ENCODE peak calls at places on chromosomes 16 and 17, in seven cellular contexts. G is GM06990; M is stimulated activated CD4-positive, alpha-beta T cell treated with anti-CD3 and anti-CD28 coated beads, Interleukin-15, amount 100 ng/mL, for 24 hours; L is H4; J is T-helper 22 cell; O is naive thymus-derived CD8-positive, alpha-beta T cell; K is RCC 7860. Z is an unnamed sample.

GRCh38 chr17:61504697-61505096 is 52.5 kb downstream of the TBX4 start:
- DNase-seq in G (no peak), M (no peak), L (peak; percentile 88), J (no peak), O (no peak), K (peak; percentile 56), Z (peak; percentile 89)

GRCh38 chr16:81817789-81818304 is 38.8 kb downstream of the PLCG2 start:
- DNase-seq in G (peak; percentile 72), M (no peak), L (no peak), J (no peak), O (no peak), K (no peak), Z (no peak)

GRCh38 chr17:73316919-73317505 is 5.2 kb upstream of the CDC42EP4 start:
- DNase-seq in G (peak; percentile 34), M (no peak), L (no peak), J (no peak), O (no peak), K (no peak), Z (no peak)

GRCh38 chr17:78238823-78239488 is 7.5 kb downstream of the TMEM235 start:
- DNase-seq in G (no peak), M (no peak), L (no peak), J (no peak), O (no peak), K (no peak), Z (no peak)

GRCh38 chr16:63945805-63946204 is 1176.1 kb downstream of the CDH11 start:
- DNase-seq in G (no peak), M (no peak), L (no peak), J (no peak), O (no peak), K (no peak), Z (no peak)

GRCh38 chr17:48441231-48441711 is 11.3 kb upstream of the SKAP1 start:
- DNase-seq in G (peak; percentile 81), M (peak; percentile 19), L (no peak), J (peak; percentile 51), O (peak; percentile 23), K (no peak), Z (no peak)

GRCh38 chr16:78184554-78185183 is 85.2 kb downstream of the WWOX start:
- DNase-seq in G (no peak), M (no peak), L (peak; percentile 94), J (no peak), O (no peak), K (no peak), Z (peak; percentile 1)

GRCh38 chr17:44779211-44780025 is 20.6 kb downstream of the ADAM11 start:
- DNase-seq in G (peak; percentile 79), M (peak; percentile 90), L (peak; percentile 80), J (peak; percentile 51), O (peak; percentile 68), K (peak; percentile 58), Z (peak; percentile 68)

GRCh38 chr17:36945959-36946725 is 2.6 kb upstream of the AATF start:
- DNase-seq in G (no peak), M (no peak), L (no peak), J (no peak), O (no peak), K (no peak), Z (no peak)

GRCh38 chr16:15461376-15461775 is 27.0 kb downstream of the BMERB1 start:
- DNase-seq in G (no peak), M (no peak), L (no peak), J (no peak), O (no peak), K (no peak), Z (no peak)

GRCh38 chr17:80224098-80224497 is 3.9 kb downstream of the SLC26A11 start:
- DNase-seq in G (no peak), M (no peak), L (no peak), J (no peak), O (no peak), K (no peak), Z (no peak)

GRCh38 chr17:79801156-79802038 is 4.5 kb upstream of the CBX8 start:
- DNase-seq in G (no peak), M (no peak), L (peak; percentile 48), J (no peak), O (no peak), K (peak; percentile 55), Z (no peak)

GRCh38 chr16:1740234-1740633 is 31.1 kb downstream of the NME3 start:
- DNase-seq in G (no peak), M (no peak), L (no peak), J (no peak), O (no peak), K (no peak), Z (no peak)

GRCh38 chr16:27980919-27981670 is 82.4 kb downstream of the GSG1L start:
- DNase-seq in G (no peak), M (no peak), L (no peak), J (no peak), O (no peak), K (no peak), Z (no peak)

GRCh38 chr17:63613663-63614062 is 8.6 kb upstream of the MAP3K3 start:
- DNase-seq in G (no peak), M (no peak), L (no peak), J (no peak), O (no peak), K (no peak), Z (no peak)

GRCh38 chr16:64950262-64950661 is 171.6 kb downstream of the CDH11 start:
- DNase-seq in G (no peak), M (no peak), L (no peak), J (no peak), O (no peak), K (no peak), Z (no peak)

GRCh38 chr16:1158456-1159324 is 5.8 kb downstream of the CACNA1H start:
- DNase-seq in G (no peak), M (no peak), L (no peak), J (no peak), O (no peak), K (no peak), Z (no peak)

GRCh38 chr17:40018211-40019121 is 3.2 kb downstream of the CSF3 start:
- DNase-seq in G (no peak), M (no peak), L (no peak), J (no peak), O (no peak), K (no peak), Z (no peak)

GRCh38 chr16:8505327-8505991 is 84.9 kb downstream of the TMEM114 start:
- DNase-seq in G (no peak), M (no peak), L (no peak), J (no peak), O (no peak), K (no peak), Z (no peak)

GRCh38 chr17:81480140-81480917 is 32.3 kb downstream of the ACTG1 start:
- DNase-seq in G (no peak), M (no peak), L (peak; percentile 79), J (no peak), O (no peak), K (peak; percentile 31), Z (peak; percentile 67)

GRCh38 chr17:4448197-4448980 is 14.6 kb downstream of the SPNS3 start:
- DNase-seq in G (no peak), M (no peak), L (no peak), J (no peak), O (no peak), K (no peak), Z (peak; percentile 25)

GRCh38 chr17:33084755-33085154 is 93.1 kb downstream of the SPACA3 start:
- DNase-seq in G (no peak), M (no peak), L (no peak), J (no peak), O (no peak), K (no peak), Z (no peak)

GRCh38 chr16:88084881-88085280 is 133.6 kb downstream of the BANP start:
- DNase-seq in G (no peak), M (no peak), L (no peak), J (no peak), O (no peak), K (no peak), Z (peak; percentile 30)

GRCh38 chr17:73343168-73343634 is 31.4 kb upstream of the CDC42EP4 start:
- DNase-seq in G (no peak), M (no peak), L (no peak), J (no peak), O (no peak), K (peak; percentile 74), Z (no peak)

GRCh38 chr17:81342700-81343070 is 47.6 kb upstream of the SLC38A10 start:
- DNase-seq in G (no peak), M (no peak), L (no peak), J (no peak), O (no peak), K (no peak), Z (no peak)